ENCODE peak calls at places on chromosomes 11 and 22, in ten cellular contexts. R, E, T, C, O, J, G, V, F and H are unnamed samples.

GRCh38 chr22:28105396-28105795 is 186.3 kb upstream of the PITPNB start:
- DNase-seq in R (peak), E (no peak), T (peak), C (no peak), O (no peak), J (no peak), G (no peak), V (no peak), F (no peak), H (no peak)

GRCh38 chr22:46730568-46731245 is 7.3 kb downstream of the CERK start:
- DNase-seq in R (no peak), E (no peak), T (no peak), C (no peak), O (no peak), J (no peak), G (no peak), V (no peak), F (no peak), H (no peak)

GRCh38 chr11:117199061-117199915 is at the start of gene TAGLN:
- DNase-seq in R (no peak), E (peak), T (peak), C (no peak), O (no peak), J (peak), G (no peak), V (no peak), F (no peak), H (no peak)

GRCh38 chr11:17807034-17807433 is 72.5 kb downstream of the KCNC1 start:
- DNase-seq in R (no peak), E (no peak), T (no peak), C (no peak), O (no peak), J (no peak), G (no peak), V (no peak), F (no peak), H (no peak)

GRCh38 chr11:118229274-118229847 is 4.5 kb upstream of the JAML start:
- DNase-seq in R (no peak), E (no peak), T (no peak), C (peak), O (no peak), J (no peak), G (no peak), V (no peak), F (no peak), H (no peak)

GRCh38 chr22:35312198-35313059 is 12.7 kb downstream of the TOM1 start:
- DNase-seq in R (no peak), E (peak), T (no peak), C (no peak), O (no peak), J (no peak), G (peak), V (no peak), F (no peak), H (no peak)

GRCh38 chr22:17106785-17107546 is 14.2 kb downstream of the TMEM121B start:
- DNase-seq in R (no peak), E (no peak), T (no peak), C (peak), O (no peak), J (no peak), G (no peak), V (no peak), F (no peak), H (no peak)

GRCh38 chr22:21042978-21043855 is 2.5 kb upstream of the LRRC74B start:
- DNase-seq in R (no peak), E (peak), T (no peak), C (no peak), O (no peak), J (no peak), G (no peak), V (no peak), F (no peak), H (no peak)

GRCh38 chr22:20272174-20272573 is 4.1 kb upstream of the RTN4R start:
- DNase-seq in R (no peak), E (no peak), T (no peak), C (no peak), O (no peak), J (no peak), G (no peak), V (no peak), F (no peak), H (no peak)

GRCh38 chr11:94794287-94795168 is 26.4 kb downstream of the AMOTL1 start:
- DNase-seq in R (no peak), E (peak), T (peak), C (no peak), O (no peak), J (no peak), G (no peak), V (no peak), F (no peak), H (no peak)

GRCh38 chr11:109884501-109884900 is 208.7 kb upstream of the ZC3H12C start:
- DNase-seq in R (no peak), E (no peak), T (no peak), C (no peak), O (no peak), J (no peak), G (no peak), V (no peak), F (no peak), H (no peak)

GRCh38 chr22:38728899-38729796 is 23.4 kb downstream of the GTPBP1 start:
- DNase-seq in R (no peak), E (peak), T (no peak), C (no peak), O (no peak), J (no peak), G (no peak), V (no peak), F (no peak), H (no peak)

GRCh38 chr22:36552300-36552699 is 23.3 kb upstream of the EIF3D start:
- DNase-seq in R (no peak), E (no peak), T (no peak), C (peak), O (no peak), J (no peak), G (peak), V (peak), F (no peak), H (no peak)

GRCh38 chr22:50371101-50371648 is 28.0 kb downstream of the PPP6R2 start:
- DNase-seq in R (no peak), E (no peak), T (no peak), C (no peak), O (no peak), J (no peak), G (no peak), V (no peak), F (no peak), H (no peak)

GRCh38 chr22:19419086-19419463 is 12.5 kb downstream of the HIRA start:
- DNase-seq in R (no peak), E (no peak), T (no peak), C (peak), O (no peak), J (no peak), G (peak), V (no peak), F (no peak), H (peak)

GRCh38 chr22:19874307-19875060 is 19.8 kb upstream of the GNB1L start:
- DNase-seq in R (peak), E (no peak), T (no peak), C (no peak), O (peak), J (no peak), G (no peak), V (no peak), F (peak), H (peak)

GRCh38 chr11:36115378-36115801 is 171.5 kb downstream of the LDLRAD3 start:
- DNase-seq in R (no peak), E (no peak), T (no peak), C (no peak), O (no peak), J (no peak), G (no peak), V (no peak), F (no peak), H (no peak)

GRCh38 chr11:95156916-95157568 is 67.4 kb downstream of the ENDOD1 start:
- DNase-seq in R (peak), E (no peak), T (peak), C (no peak), O (no peak), J (no peak), G (no peak), V (no peak), F (no peak), H (no peak)

GRCh38 chr11:122678406-122678805 is 22.9 kb downstream of the UBASH3B start:
- DNase-seq in R (no peak), E (no peak), T (no peak), C (no peak), O (no peak), J (no peak), G (no peak), V (no peak), F (no peak), H (no peak)

GRCh38 chr11:119741369-119742262 is 12.6 kb upstream of the NECTIN1 start:
- DNase-seq in R (no peak), E (peak), T (peak), C (no peak), O (peak), J (peak), G (peak), V (no peak), F (peak), H (peak)

GRCh38 chr11:122436188-122436555 is 219.3 kb upstream of the UBASH3B start:
- DNase-seq in R (no peak), E (no peak), T (no peak), C (no peak), O (no peak), J (no peak), G (no peak), V (no peak), F (no peak), H (no peak)

GRCh38 chr22:28822930-28823481 is 22.6 kb upstream of the XBP1 start:
- DNase-seq in R (peak), E (no peak), T (no peak), C (no peak), O (no peak), J (no peak), G (peak), V (no peak), F (peak), H (no peak)

GRCh38 chr11:68767672-68768071 is 16.4 kb upstream of the TESMIN start:
- DNase-seq in R (no peak), E (no peak), T (no peak), C (no peak), O (no peak), J (no peak), G (no peak), V (no peak), F (no peak), H (no peak)

GRCh38 chr11:134277176-134278001 is 1.2 kb downstream of the GLB1L3 start:
- DNase-seq in R (peak), E (no peak), T (no peak), C (no peak), O (no peak), J (peak), G (no peak), V (no peak), F (no peak), H (no peak)

GRCh38 chr22:25911243-25911972 is 169.4 kb downstream of the MYO18B start:
- DNase-seq in R (no peak), E (no peak), T (no peak), C (no peak), O (no peak), J (no peak), G (no peak), V (no peak), F (no peak), H (no peak)

GRCh38 chr11:120738516-120739046 is 227.0 kb downstream of the GRIK4 start:
- DNase-seq in R (no peak), E (no peak), T (no peak), C (no peak), O (no peak), J (no peak), G (no peak), V (no peak), F (no peak), H (no peak)

GRCh38 chr11:103652013-103652412 is 384.4 kb upstream of the DDI1 start:
- DNase-seq in R (no peak), E (peak), T (peak), C (no peak), O (no peak), J (no peak), G (no peak), V (no peak), F (no peak), H (no peak)